ENCODE peak calls at places on chromosomes 16 and 17, in four cellular contexts. I is retina, J is NCI-H1092 treated with DMSO at 0.1 percent for 48 hours, H is dermis blood vessel endothelial cell. O is an unnamed sample.

GRCh38 chr17:31339906-31340661 is 18.7 kb upstream of the EVI2A start:
- DNase-seq in J (no peak), I (no peak), H (no peak), O (no peak)

GRCh38 chr16:31033709-31034492 is 543 bp downstream of the STX4 start:
- DNase-seq in I (peak), J (peak), H (peak), O (peak)

GRCh38 chr16:70803354-70803753 is 2.4 kb upstream of the VAC14 start:
- DNase-seq in J (no peak), H (no peak), I (no peak), O (no peak)

GRCh38 chr17:77723909-77724875 is 234.3 kb upstream of the TNRC6C start:
- DNase-seq in I (no peak), H (no peak), J (peak), O (no peak)

GRCh38 chr16:85398050-85398451 is 215.1 kb upstream of the GSE1 start:
- DNase-seq in H (no peak), J (no peak), I (no peak), O (no peak)

GRCh38 chr17:76524598-76525512 is 12.7 kb downstream of the CYGB start:
- DNase-seq in J (no peak), H (no peak), I (peak), O (no peak)

GRCh38 chr17:65609749-65610148 is 48.3 kb upstream of the AXIN2 start:
- DNase-seq in H (no peak), J (no peak), I (no peak), O (no peak)

GRCh38 chr16:55955845-55956244 is 80.7 kb upstream of the CES5A start:
- DNase-seq in I (peak), H (no peak), J (no peak), O (no peak)

GRCh38 chr17:1143573-1143972 is 36.2 kb downstream of the ABR start:
- DNase-seq in I (peak), J (peak), H (no peak), O (no peak)

GRCh38 chr17:9195961-9196668 is 174.8 kb downstream of the NTN1 start:
- DNase-seq in J (no peak), I (peak), H (no peak), O (no peak)

GRCh38 chr17:19646788-19647696 is 1.5 kb upstream of the ALDH3A2 start:
- DNase-seq in H (peak), J (peak), I (no peak), O (peak)

GRCh38 chr17:57677301-57677700 is 67.8 kb downstream of the CCDC182 start:
- DNase-seq in H (no peak), I (no peak), J (no peak), O (no peak)

GRCh38 chr16:85395207-85395912 is 217.8 kb upstream of the GSE1 start:
- DNase-seq in J (peak), H (peak), I (no peak), O (peak)

GRCh38 chr16:83586036-83586810 is 221.6 kb upstream of the HSBP1 start:
- DNase-seq in I (peak), H (no peak), J (peak), O (peak)

GRCh38 chr17:79947351-79948031 is 88.2 kb downstream of the TBC1D16 start:
- DNase-seq in J (no peak), I (no peak), H (no peak), O (no peak)

GRCh38 chr16:254461-254860 is 19.8 kb downstream of the FAM234A start:
- DNase-seq in I (no peak), J (no peak), H (no peak), O (no peak)

GRCh38 chr16:4743217-4743897 is 9.0 kb downstream of the DNAAF8 start:
- DNase-seq in I (no peak), H (no peak), J (no peak), O (peak)

GRCh38 chr17:48510761-48511604 is 19.8 kb downstream of the HOXB1 start:
- DNase-seq in J (no peak), H (no peak), I (no peak), O (no peak)

GRCh38 chr16:35559911-35560636 is 2100.7 kb downstream of the TP53TG3F start:
- DNase-seq in I (no peak), J (no peak), H (no peak), O (peak)

GRCh38 chr16:46715769-46716305 is 26.4 kb downstream of the ORC6 start:
- DNase-seq in I (no peak), H (no peak), J (no peak), O (no peak)

GRCh38 chr17:56047321-56047720 is 106.0 kb upstream of the ANKFN1 start:
- DNase-seq in J (peak), H (no peak), I (no peak), O (no peak)

GRCh38 chr16:27792486-27793275 is 242.7 kb downstream of the KATNIP start:
- DNase-seq in J (no peak), H (no peak), I (no peak), O (no peak)

GRCh38 chr16:86202760-86203426 is 303.9 kb downstream of the IRF8 start:
- DNase-seq in I (no peak), J (no peak), H (no peak), O (no peak)

GRCh38 chr16:54648575-54648974 is 282.1 kb upstream of the IRX5 start:
- DNase-seq in H (no peak), I (peak), J (no peak), O (peak)

GRCh38 chr16:82735176-82735575 is 108.4 kb downstream of the CDH13 start:
- DNase-seq in I (no peak), H (no peak), J (no peak), O (no peak)

GRCh38 chr17:38511126-38512108 is 83.2 kb downstream of the ARHGAP23 start:
- DNase-seq in H (no peak), I (no peak), J (no peak), O (no peak)

GRCh38 chr16:66476328-66477027 is 49.4 kb downstream of the BEAN1 start:
- DNase-seq in J (no peak), H (peak), I (no peak), O (no peak)

GRCh38 chr17:64212122-64212521 is 50.9 kb downstream of the TEX2 start:
- DNase-seq in H (no peak), J (no peak), I (no peak), O (no peak)

GRCh38 chr17:81050645-81051625 is 16.0 kb downstream of the BAIAP2 start:
- DNase-seq in I (peak), J (no peak), H (no peak), O (no peak)

GRCh38 chr17:3800362-3801042 is 486 bp downstream of the ITGAE start:
- DNase-seq in I (no peak), J (no peak), H (no peak), O (no peak)

GRCh38 chr17:8153957-8154607 is 1.9 kb upstream of the PER1 start:
- DNase-seq in J (no peak), H (peak), I (peak), O (peak)

GRCh38 chr16:57570301-57571070 is 28.0 kb downstream of the ADGRG5 start:
- DNase-seq in H (no peak), I (no peak), J (no peak), O (no peak)

GRCh38 chr16:1420111-1420539 is 422 bp downstream of the UQCC4 start:
- DNase-seq in H (peak), I (no peak), J (no peak), O (no peak)

GRCh38 chr16:58636474-58636873 is 6.8 kb upstream of the CNOT1 start:
- DNase-seq in I (no peak), H (no peak), J (no peak), O (no peak)

GRCh38 chr17:47317119-47317518 is 6.6 kb upstream of the EFCAB13 start:
- DNase-seq in H (no peak), I (no peak), J (no peak), O (no peak)

GRCh38 chr17:64920026-64920418 is 744 bp upstream of the LRRC37A3 start:
- DNase-seq in H (peak), J (no peak), I (peak), O (no peak)

GRCh38 chr17:16027708-16028584 is 28.3 kb downstream of the TTC19 start:
- DNase-seq in H (peak), J (no peak), I (no peak), O (no peak)

GRCh38 chr17:71068351-71068750 is 899.0 kb downstream of the KCNJ2 start:
- DNase-seq in J (no peak), I (no peak), H (no peak), O (no peak)

GRCh38 chr17:29369831-29370735 is 20.1 kb upstream of the TAOK1 start:
- DNase-seq in H (peak), I (peak), J (peak), O (peak)

O was measured in DMS153.